ENCODE peak calls at places on chromosomes 4 and X, in nine cellular contexts. N is brain microvascular endothelial cell, S is suprapubic skin, V is HCT116, K is psoas muscle, E is adrenal gland, X is tibial nerve, J is MM.1S, R is kidney. Q is an unnamed sample.

GRCh38 chrX:31260351-31260750 is 188.5 kb upstream of the FTHL17 start:
- DNase-seq in N (peak), S (no peak), V (no peak), K (no peak), E (no peak), X (no peak), J (no peak), R (no peak), Q (no peak)

GRCh38 chr4:151675366-151676060 is 85.3 kb downstream of the GATB start:
- DNase-seq in N (no peak), S (no peak), V (no peak), K (no peak), E (no peak), X (no peak), J (no peak), R (no peak), Q (no peak)

GRCh38 chr4:107854326-107855030 is 29.7 kb downstream of the SGMS2 start:
- DNase-seq in N (no peak), S (no peak), V (no peak), K (no peak), E (no peak), X (no peak), J (no peak), R (no peak), Q (no peak)

GRCh38 chrX:51955200-51955599 is 61.8 kb downstream of the MAGED1 start:
- DNase-seq in N (no peak), S (no peak), V (no peak), K (no peak), E (no peak), X (no peak), J (peak), R (no peak), Q (no peak)

GRCh38 chr4:94613248-94613647 is 144.5 kb upstream of the BMPR1B start:
- DNase-seq in N (no peak), S (no peak), V (no peak), K (no peak), E (no peak), X (no peak), J (no peak), R (no peak), Q (no peak)

GRCh38 chrX:5399403-5399802 is 829.3 kb downstream of the NLGN4X start:
- DNase-seq in N (no peak), S (no peak), V (no peak), K (peak), E (no peak), X (no peak), J (no peak), R (no peak), Q (no peak)

GRCh38 chr4:70367813-70368212 is 7.3 kb downstream of the SMR3A start:
- DNase-seq in N (no peak), S (no peak), V (no peak), K (no peak), E (no peak), X (no peak), J (no peak), R (no peak), Q (no peak)

GRCh38 chr4:142091085-142091513 is 454.7 kb downstream of the IL15 start:
- DNase-seq in N (peak), S (no peak), V (no peak), K (no peak), E (no peak), X (no peak), J (no peak), R (no peak), Q (no peak)

GRCh38 chr4:134490863-134491262 is 289.3 kb upstream of the PABPC4L start:
- DNase-seq in N (no peak), S (no peak), V (no peak), K (no peak), E (no peak), X (no peak), J (no peak), R (no peak), Q (no peak)

GRCh38 chr4:83851261-83852084 is 315.6 kb downstream of the GPAT3 start:
- DNase-seq in N (peak), S (no peak), V (peak), K (no peak), E (no peak), X (no peak), J (no peak), R (no peak), Q (peak)

GRCh38 chr4:102404551-102404969 is 59.3 kb upstream of the SLC39A8 start:
- DNase-seq in N (no peak), S (no peak), V (no peak), K (no peak), E (no peak), X (no peak), J (no peak), R (no peak), Q (no peak)

GRCh38 chrX:118644378-118644777 is 83.0 kb upstream of the IL13RA1 start:
- DNase-seq in N (peak), S (no peak), V (peak), K (no peak), E (no peak), X (no peak), J (no peak), R (no peak), Q (no peak)

GRCh38 chrX:134101636-134102035 is 116.2 kb upstream of the GPC3 start:
- DNase-seq in N (no peak), S (no peak), V (no peak), K (no peak), E (no peak), X (no peak), J (no peak), R (no peak), Q (no peak)

GRCh38 chr4:99715286-99715685 is 57.7 kb upstream of the C4orf54 start:
- DNase-seq in N (no peak), S (no peak), V (no peak), K (no peak), E (no peak), X (no peak), J (no peak), R (no peak), Q (no peak)

GRCh38 chr4:82219346-82219745 is 154.4 kb downstream of the HNRNPD start:
- DNase-seq in N (no peak), S (no peak), V (no peak), K (no peak), E (no peak), X (no peak), J (no peak), R (no peak), Q (no peak)

GRCh38 chr4:113683143-113683542 is 78.4 kb downstream of the CAMK2D start:
- DNase-seq in N (no peak), S (no peak), V (no peak), K (no peak), E (no peak), X (no peak), J (peak), R (no peak), Q (no peak)

GRCh38 chrX:30643313-30643821 is 9.9 kb upstream of the GK start:
- DNase-seq in N (no peak), S (no peak), V (no peak), K (no peak), E (no peak), X (no peak), J (no peak), R (no peak), Q (no peak)

GRCh38 chr4:98518555-98519267 is 139.7 kb downstream of the TSPAN5 start:
- DNase-seq in N (no peak), S (no peak), V (no peak), K (no peak), E (no peak), X (no peak), J (no peak), R (no peak), Q (no peak)

GRCh38 chrX:121259170-121259569 is 211.8 kb downstream of the GLUD2 start:
- DNase-seq in N (no peak), S (no peak), V (no peak), K (no peak), E (no peak), X (no peak), J (no peak), R (no peak), Q (no peak)

GRCh38 chr4:95549246-95550138 is 719 bp upstream of the UNC5C start:
- DNase-seq in N (peak), S (no peak), V (no peak), K (peak), E (no peak), X (peak), J (no peak), R (peak), Q (peak)

GRCh38 chr4:174794706-174795105 is 34.3 kb downstream of the GLRA3 start:
- DNase-seq in N (no peak), S (no peak), V (no peak), K (no peak), E (no peak), X (no peak), J (no peak), R (no peak), Q (no peak)

GRCh38 chrX:106897259-106897658 is 5.9 kb downstream of the RIPPLY1 start:
- DNase-seq in N (peak), S (no peak), V (no peak), K (no peak), E (no peak), X (no peak), J (no peak), R (no peak), Q (no peak)

GRCh38 chrX:46653482-46653881 is 79.9 kb downstream of the CHST7 start:
- DNase-seq in N (no peak), S (no peak), V (no peak), K (no peak), E (no peak), X (no peak), J (no peak), R (no peak), Q (no peak)

GRCh38 chrX:80331285-80331684 is 89.0 kb upstream of the TENT5D start:
- DNase-seq in N (no peak), S (no peak), V (no peak), K (no peak), E (no peak), X (no peak), J (no peak), R (no peak), Q (no peak)

GRCh38 chr4:8032381-8032780 is 92.7 kb upstream of the AFAP1 start:
- DNase-seq in N (no peak), S (no peak), V (no peak), K (no peak), E (no peak), X (no peak), J (no peak), R (peak), Q (no peak)

GRCh38 chr4:28686618-28687017 is 1826.0 kb downstream of the STIM2 start:
- DNase-seq in N (peak), S (no peak), V (peak), K (no peak), E (no peak), X (no peak), J (peak), R (no peak), Q (peak)

GRCh38 chr4:184387351-184387750 is 87.0 kb downstream of the IRF2 start:
- DNase-seq in N (no peak), S (no peak), V (no peak), K (no peak), E (no peak), X (no peak), J (no peak), R (no peak), Q (no peak)

GRCh38 chr4:165461176-165461835 is 82.5 kb downstream of the CPE start:
- DNase-seq in N (peak), S (no peak), V (no peak), K (no peak), E (peak), X (no peak), J (no peak), R (no peak), Q (no peak)

GRCh38 chr4:184383497-184384055 is 90.8 kb downstream of the IRF2 start:
- DNase-seq in N (peak), S (no peak), V (peak), K (no peak), E (peak), X (no peak), J (peak), R (no peak), Q (no peak)

GRCh38 chr4:63663870-63664269 is 745.4 kb downstream of the TECRL start:
- DNase-seq in N (no peak), S (no peak), V (no peak), K (no peak), E (no peak), X (no peak), J (peak), R (no peak), Q (no peak)

GRCh38 chr4:74447636-74448233 is 2.8 kb downstream of the AREG start:
- DNase-seq in N (no peak), S (no peak), V (no peak), K (no peak), E (no peak), X (no peak), J (no peak), R (no peak), Q (no peak)

GRCh38 chr4:73832651-73833237 is 3.7 kb upstream of the CXCL6 start:
- DNase-seq in N (no peak), S (no peak), V (no peak), K (no peak), E (no peak), X (no peak), J (no peak), R (no peak), Q (no peak)

GRCh38 chrX:19904778-19905367 is 17.5 kb upstream of the SH3KBP1 start:
- DNase-seq in N (no peak), S (no peak), V (peak), K (no peak), E (peak), X (no peak), J (peak), R (no peak), Q (no peak)

GRCh38 chrX:69257504-69258127 is 92.4 kb upstream of the PJA1 start:
- DNase-seq in N (no peak), S (no peak), V (no peak), K (no peak), E (no peak), X (no peak), J (no peak), R (no peak), Q (no peak)

GRCh38 chr4:63563288-63564014 is 845.8 kb downstream of the TECRL start:
- DNase-seq in N (no peak), S (no peak), V (no peak), K (no peak), E (no peak), X (no peak), J (peak), R (no peak), Q (no peak)

GRCh38 chrX:71367396-71367795 is 1.2 kb downstream of the TAF1 start:
- DNase-seq in N (no peak), S (no peak), V (no peak), K (no peak), E (no peak), X (no peak), J (no peak), R (no peak), Q (no peak)

GRCh38 chr4:186666252-186666651 is 57.4 kb downstream of the FAT1 start:
- DNase-seq in N (no peak), S (no peak), V (no peak), K (no peak), E (no peak), X (no peak), J (no peak), R (no peak), Q (no peak)

GRCh38 chr4:147863808-147864472 is 132.1 kb downstream of the ARHGAP10 start:
- DNase-seq in N (no peak), S (no peak), V (no peak), K (peak), E (no peak), X (peak), J (no peak), R (no peak), Q (no peak)

GRCh38 chrX:24528605-24529004 is 63.5 kb downstream of the PDK3 start:
- DNase-seq in N (no peak), S (no peak), V (no peak), K (no peak), E (no peak), X (no peak), J (no peak), R (no peak), Q (no peak)

GRCh38 chrX:28178206-28178605 is 197.0 kb upstream of the DCAF8L1 start:
- DNase-seq in N (no peak), S (no peak), V (no peak), K (no peak), E (no peak), X (no peak), J (no peak), R (no peak), Q (no peak)

DNA sequence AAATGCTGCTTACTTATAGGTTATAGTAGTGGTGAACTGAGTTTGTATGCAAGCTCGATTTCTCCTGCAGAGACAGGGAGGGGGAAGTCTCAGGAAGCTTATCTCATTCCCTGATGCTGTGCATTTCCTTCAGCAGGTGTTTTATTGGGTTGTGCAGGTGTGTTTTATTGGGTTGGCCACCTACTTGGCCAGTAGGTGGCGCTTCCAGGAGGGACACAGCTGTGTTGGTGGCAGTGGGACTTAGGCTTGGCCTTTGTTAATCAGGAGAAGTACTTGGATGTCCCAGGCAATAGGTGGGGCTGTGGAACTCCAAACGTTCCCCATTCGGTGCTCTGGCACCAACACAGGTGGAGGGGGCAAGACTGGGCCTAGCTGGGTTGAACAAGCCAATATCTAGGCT is 196.0 kb upstream of the DCAF8L1 start:
- DNase-seq in N (no peak), S (no peak), V (peak), K (no peak), E (no peak), X (no peak), J (no peak), R (no peak), Q (no peak)
- TF ChIP-seq CTCF in N (peak), S (no peak), V (peak), K (peak), E (no peak), X (no peak), J (peak), R (no peak), Q (peak)

GRCh38 chr4:176034498-176034897 is 31.1 kb upstream of the WDR17 start:
- DNase-seq in N (no peak), S (no peak), V (peak), K (no peak), E (no peak), X (no peak), J (peak), R (no peak), Q (peak)
- TF ChIP-seq CTCF in N (no peak), S (no peak), V (no peak), K (peak), E (peak), X (no peak), J (peak), R (peak), Q (peak)

GRCh38 chr4:6695660-6696581 is 2.2 kb downstream of the S100P start:
- DNase-seq in N (no peak), S (peak), V (no peak), K (no peak), E (no peak), X (no peak), J (no peak), R (no peak), Q (no peak)
- TF ChIP-seq CTCF in N (no peak), S (no peak), V (no peak), K (no peak), E (no peak), X (no peak), J (no peak), R (no peak), Q (no peak)

DNA sequence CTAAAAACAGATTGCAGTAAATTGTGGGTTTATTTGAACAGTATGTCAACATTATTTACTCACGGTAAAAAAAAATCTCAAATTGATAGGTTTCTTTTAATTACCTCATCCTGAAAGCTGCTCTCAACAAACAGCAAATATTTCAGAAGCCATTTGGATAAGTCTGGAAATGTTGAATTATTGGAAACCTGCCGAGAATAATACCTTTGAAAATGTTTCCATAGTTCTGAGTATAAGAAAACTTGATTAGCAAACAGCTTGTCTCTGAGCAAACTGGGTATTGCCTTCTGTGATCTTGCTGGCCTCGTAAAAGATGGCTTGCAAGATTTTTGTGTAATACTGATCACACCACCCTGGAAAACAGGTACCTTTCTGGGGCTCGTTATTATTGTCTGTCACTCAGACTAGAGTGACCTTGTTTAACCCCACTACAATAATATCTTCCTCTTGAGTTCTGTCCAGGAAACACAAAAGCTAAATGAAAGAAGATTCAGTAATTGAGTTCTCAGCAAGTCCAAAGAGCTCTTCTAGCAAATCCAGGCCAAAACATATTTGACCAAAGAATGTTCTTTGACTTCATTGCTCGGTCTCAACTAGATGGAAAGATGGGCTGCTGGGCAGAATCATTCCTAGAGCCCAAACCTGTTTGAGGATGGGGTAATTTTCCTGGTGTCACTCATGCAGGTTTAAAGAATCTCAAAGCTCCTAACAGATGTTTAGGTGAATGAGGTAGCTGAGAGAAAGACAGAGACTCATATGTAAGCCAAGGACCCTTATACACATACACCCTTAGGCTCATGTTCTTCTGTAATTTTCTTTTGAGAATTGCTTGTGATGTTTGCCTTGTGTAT is 255.6 kb upstream of the JADE1 start:
- DNase-seq in N (no peak), S (no peak), V (no peak), K (no peak), E (no peak), X (no peak), J (peak), R (no peak), Q (no peak)
- TF ChIP-seq CTCF in N (no peak), S (no peak), V (no peak), K (no peak), E (no peak), X (no peak), J (no peak), R (no peak), Q (no peak)

DNA sequence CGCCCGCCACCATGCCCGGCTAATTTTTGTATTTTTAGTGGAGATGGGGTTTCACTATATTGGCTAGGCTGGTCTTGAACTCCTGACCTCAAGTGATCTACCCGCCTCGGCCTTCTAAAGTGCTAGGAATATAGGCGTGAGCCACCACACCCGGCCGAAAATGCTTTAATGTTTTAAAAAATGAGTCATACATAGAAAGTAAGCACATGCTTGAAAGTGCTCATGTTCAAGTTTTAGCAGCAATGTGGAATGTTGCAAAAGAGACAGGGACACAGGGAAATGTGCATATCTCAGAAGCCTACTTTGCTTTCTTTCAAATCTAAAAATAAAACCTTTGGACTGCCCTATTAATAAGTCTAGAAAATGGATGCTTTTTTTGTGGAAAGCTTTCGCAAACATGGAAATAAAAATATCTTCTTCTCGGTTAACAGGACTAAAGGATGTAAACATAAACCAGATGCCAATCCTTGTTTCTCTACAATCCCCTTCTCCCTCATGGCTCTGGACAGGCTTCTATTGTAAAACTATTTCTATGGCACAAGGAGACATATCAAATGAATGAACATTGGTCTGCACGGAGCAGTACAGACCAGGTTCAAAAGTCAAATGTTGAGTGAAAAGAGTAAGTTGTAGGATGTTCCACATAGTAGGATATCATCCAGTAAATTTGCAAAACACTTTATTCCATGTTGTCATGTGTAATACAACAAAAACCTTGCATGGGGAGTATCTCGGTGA is 15.0 kb downstream of the MECP2 start:
- DNase-seq in N (peak), S (no peak), V (no peak), K (no peak), E (no peak), X (no peak), J (no peak), R (no peak), Q (no peak)
- TF ChIP-seq CTCF in N (no peak), S (no peak), V (no peak), K (no peak), E (no peak), X (no peak), J (no peak), R (no peak), Q (no peak)

DNA sequence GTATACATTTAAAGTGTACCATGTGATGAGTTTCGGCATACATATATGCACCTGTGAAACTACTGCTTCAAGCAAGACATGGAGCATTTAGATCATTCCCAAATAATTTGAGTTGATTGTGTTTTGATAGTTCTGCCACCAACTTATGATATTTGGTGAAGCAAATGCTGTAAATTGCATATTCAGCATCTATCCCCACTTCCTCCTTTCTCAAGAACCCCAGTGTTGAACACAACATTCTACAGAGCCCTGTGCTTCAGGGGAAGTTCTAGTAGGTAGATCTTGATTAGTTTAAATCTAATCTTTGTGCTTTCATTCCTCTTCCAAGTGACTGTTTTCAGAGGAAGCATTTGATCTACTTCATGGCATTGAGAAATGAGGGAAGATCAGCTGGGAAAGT is 5.4 kb upstream of the SHROOM3 start:
- DNase-seq in N (no peak), S (no peak), V (no peak), K (no peak), E (no peak), X (no peak), J (peak), R (no peak), Q (no peak)
- TF ChIP-seq CTCF in N (no peak), S (no peak), V (no peak), K (no peak), E (no peak), X (no peak), J (no peak), R (no peak), Q (no peak)

Q was measured in neural crest cell.